ENCODE peak calls at places on chromosome 18, in four cellular contexts. E is bronchial epithelial cell, R is psoas muscle, W is NCI-H1092 treated with DMSO at 0.1 percent for 48 hours. F is an unnamed sample.
A peak's percentile ranks its signal among the peaks of the same experiment; 100 is the strongest.

GRCh38 chr18:36628435-36629094 is 200.2 kb downstream of the TPGS2 start:
- DNase-seq in E (peak; percentile 67), R (no peak), W (no peak), F (no peak)

GRCh38 chr18:23131693-23132319 is 3.5 kb upstream of the CABLES1 start:
- DNase-seq in E (peak; percentile 63), R (no peak), W (peak; percentile 77), F (peak; percentile 58)

GRCh38 chr18:11689031-11689971 is at the start of gene GNAL:
- DNase-seq in E (peak; percentile 58), R (peak; percentile 78), W (peak; percentile 19), F (peak; percentile 85)

GRCh38 chr18:79884963-79885728 is 66.3 kb downstream of the SLC66A2 start:
- DNase-seq in E (no peak), R (no peak), W (no peak), F (no peak)

GRCh38 chr18:59617468-59617932 is 79.7 kb downstream of the CCBE1 start:
- DNase-seq in E (peak; percentile 44), R (no peak), W (peak; percentile 15), F (no peak)

GRCh38 chr18:67300498-67300897 is 216.0 kb downstream of the DSEL start:
- DNase-seq in E (no peak), R (no peak), W (no peak), F (no peak)

GRCh38 chr18:34709631-34710429 is at the start of gene DTNA:
- DNase-seq in E (peak; percentile 91), R (no peak), W (peak; percentile 84), F (peak; percentile 72)

GRCh38 chr18:8428951-8429350 is 180.3 kb upstream of the RAB12 start:
- DNase-seq in E (no peak), R (no peak), W (no peak), F (no peak)

F was measured in NCI-H1105.